ENCODE peak calls at places on chromosomes 3 and 15, in five cellular contexts. One of them, this sample, is unnamed.

GRCh38 chr3:107241217-107241616 is 136.0 kb upstream of the CCDC54 start:
- DNase-seq in GM10248: peak
- DNase-seq in CD8-positive, alpha-beta T cell: no peak
- DNase-seq in spleen: peak
- DNase-seq in psoas muscle: no peak
- DNase-seq in this sample: no peak

GRCh38 chr15:76327191-76328105 is 9.1 kb upstream of the ISL2 start:
- DNase-seq in GM10248: no peak
- DNase-seq in CD8-positive, alpha-beta T cell: no peak
- DNase-seq in spleen: no peak
- DNase-seq in psoas muscle: no peak
- DNase-seq in this sample: no peak

GRCh38 chr3:190514163-190515153 is 573 bp downstream of the IL1RAP start:
- DNase-seq in GM10248: peak
- DNase-seq in CD8-positive, alpha-beta T cell: no peak
- DNase-seq in spleen: peak
- DNase-seq in psoas muscle: peak
- DNase-seq in this sample: no peak

GRCh38 chr3:67489816-67490215 is 164.6 kb downstream of the SUCLG2 start:
- DNase-seq in GM10248: no peak
- DNase-seq in CD8-positive, alpha-beta T cell: no peak
- DNase-seq in spleen: no peak
- DNase-seq in psoas muscle: no peak
- DNase-seq in this sample: no peak

GRCh38 chr15:68199340-68199739 is 5.8 kb downstream of the CALML4 start:
- DNase-seq in GM10248: no peak
- DNase-seq in CD8-positive, alpha-beta T cell: no peak
- DNase-seq in spleen: no peak
- DNase-seq in psoas muscle: no peak
- DNase-seq in this sample: no peak

GRCh38 chr3:146166450-146167222 is 5.7 kb upstream of the PLOD2 start:
- DNase-seq in GM10248: no peak
- DNase-seq in CD8-positive, alpha-beta T cell: no peak
- DNase-seq in spleen: no peak
- DNase-seq in psoas muscle: no peak
- DNase-seq in this sample: no peak

GRCh38 chr3:104598848-104599501 is 767.7 kb upstream of the ALCAM start:
- DNase-seq in GM10248: no peak
- DNase-seq in CD8-positive, alpha-beta T cell: no peak
- DNase-seq in spleen: no peak
- DNase-seq in psoas muscle: no peak
- DNase-seq in this sample: no peak

GRCh38 chr3:69890094-69890493 is 109.4 kb upstream of the SAMMSON start:
- DNase-seq in GM10248: no peak
- DNase-seq in CD8-positive, alpha-beta T cell: no peak
- DNase-seq in spleen: no peak
- DNase-seq in psoas muscle: no peak
- DNase-seq in this sample: no peak

GRCh38 chr3:197125601-197126000 is 96.0 kb upstream of the MELTF start:
- DNase-seq in GM10248: no peak
- DNase-seq in CD8-positive, alpha-beta T cell: no peak
- DNase-seq in spleen: no peak
- DNase-seq in psoas muscle: no peak
- DNase-seq in this sample: no peak

GRCh38 chr15:63474810-63475316 is 29.5 kb upstream of the USP3 start:
- DNase-seq in GM10248: peak
- DNase-seq in CD8-positive, alpha-beta T cell: no peak
- DNase-seq in spleen: peak
- DNase-seq in psoas muscle: no peak
- DNase-seq in this sample: no peak

GRCh38 chr15:63475670-63476069 is 28.7 kb upstream of the USP3 start:
- DNase-seq in GM10248: no peak
- DNase-seq in CD8-positive, alpha-beta T cell: no peak
- DNase-seq in spleen: no peak
- DNase-seq in psoas muscle: no peak
- DNase-seq in this sample: no peak

GRCh38 chr15:63473749-63473998 is 30.7 kb upstream of the USP3 start:
- DNase-seq in GM10248: no peak
- DNase-seq in CD8-positive, alpha-beta T cell: no peak
- DNase-seq in spleen: no peak
- DNase-seq in psoas muscle: no peak
- DNase-seq in this sample: no peak

GRCh38 chr15:63473007-63473748 is 31.2 kb upstream of the USP3 start:
- DNase-seq in GM10248: peak
- DNase-seq in CD8-positive, alpha-beta T cell: no peak
- DNase-seq in spleen: no peak
- DNase-seq in psoas muscle: no peak
- DNase-seq in this sample: no peak

DNA sequence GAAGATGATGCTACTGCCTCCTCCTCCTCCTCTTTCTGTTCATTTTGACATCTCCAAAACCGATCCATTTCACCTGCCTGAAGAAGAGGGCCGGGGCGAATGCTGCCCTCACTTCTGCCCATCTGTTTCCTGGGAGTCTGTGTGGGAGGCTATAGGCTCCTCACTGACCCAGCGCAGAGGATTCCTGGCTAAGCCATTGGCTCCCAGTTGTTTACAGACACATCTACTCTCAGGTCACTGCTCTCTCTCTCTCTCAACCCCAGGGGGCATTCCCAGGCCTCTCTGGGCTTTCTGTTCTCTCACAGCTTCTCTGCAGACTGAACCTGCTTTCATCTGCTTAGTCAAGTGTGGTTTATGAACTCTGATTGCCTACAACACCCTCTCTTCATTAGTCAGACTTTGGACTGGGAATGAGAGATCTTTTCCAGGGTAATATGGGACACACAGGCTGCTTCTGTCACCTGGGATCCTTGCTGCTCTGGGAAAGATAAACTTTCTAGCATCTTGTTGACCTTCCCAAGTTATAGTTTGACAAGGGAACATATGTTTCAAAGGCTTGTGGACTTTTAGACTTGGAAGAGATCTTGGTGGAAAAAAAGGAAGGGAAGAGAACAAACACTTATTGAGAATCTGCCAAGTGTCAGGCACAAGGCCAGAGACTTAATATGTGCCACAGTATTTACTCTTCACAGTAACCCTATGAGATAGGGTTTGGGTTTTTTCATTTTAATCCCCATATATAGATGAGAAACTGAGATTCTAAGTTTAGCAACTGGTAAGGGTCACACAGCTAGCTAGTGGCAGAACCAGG is 30.2 kb upstream of the USP3 start:
- DNase-seq in GM10248: peak
- DNase-seq in CD8-positive, alpha-beta T cell: peak
- DNase-seq in spleen: peak
- DNase-seq in psoas muscle: no peak
- DNase-seq in this sample: no peak
- TF ChIP-seq CTCF in GM10248: no peak
- TF ChIP-seq CTCF in CD8-positive, alpha-beta T cell: no peak
- TF ChIP-seq CTCF in spleen: no peak
- TF ChIP-seq CTCF in psoas muscle: no peak
- TF ChIP-seq CTCF in this sample: no peak

GRCh38 chr3:133573054-133573628 is 345 bp upstream of the CDV3 start:
- DNase-seq in GM10248: peak
- DNase-seq in CD8-positive, alpha-beta T cell: peak
- DNase-seq in spleen: peak
- DNase-seq in psoas muscle: peak
- DNase-seq in this sample: peak
- TF ChIP-seq CTCF in GM10248: peak
- TF ChIP-seq CTCF in CD8-positive, alpha-beta T cell: no peak
- TF ChIP-seq CTCF in spleen: no peak
- TF ChIP-seq CTCF in psoas muscle: no peak
- TF ChIP-seq CTCF in this sample: no peak

GRCh38 chr15:71754660-71755059 is 55.7 kb upstream of the NR2E3 start:
- DNase-seq in GM10248: no peak
- DNase-seq in CD8-positive, alpha-beta T cell: no peak
- DNase-seq in spleen: no peak
- DNase-seq in psoas muscle: no peak
- DNase-seq in this sample: no peak

GRCh38 chr15:71755092-71755491 is 55.3 kb upstream of the NR2E3 start:
- DNase-seq in GM10248: no peak
- DNase-seq in CD8-positive, alpha-beta T cell: no peak
- DNase-seq in spleen: no peak
- DNase-seq in psoas muscle: no peak
- DNase-seq in this sample: no peak

GRCh38 chr15:71752085-71752484 is 58.3 kb upstream of the NR2E3 start:
- DNase-seq in GM10248: no peak
- DNase-seq in CD8-positive, alpha-beta T cell: no peak
- DNase-seq in spleen: no peak
- DNase-seq in psoas muscle: no peak
- DNase-seq in this sample: no peak

GRCh38 chr15:71753346-71753745 is 57.0 kb upstream of the NR2E3 start:
- DNase-seq in GM10248: no peak
- DNase-seq in CD8-positive, alpha-beta T cell: no peak
- DNase-seq in spleen: no peak
- DNase-seq in psoas muscle: no peak
- DNase-seq in this sample: no peak

DNA sequence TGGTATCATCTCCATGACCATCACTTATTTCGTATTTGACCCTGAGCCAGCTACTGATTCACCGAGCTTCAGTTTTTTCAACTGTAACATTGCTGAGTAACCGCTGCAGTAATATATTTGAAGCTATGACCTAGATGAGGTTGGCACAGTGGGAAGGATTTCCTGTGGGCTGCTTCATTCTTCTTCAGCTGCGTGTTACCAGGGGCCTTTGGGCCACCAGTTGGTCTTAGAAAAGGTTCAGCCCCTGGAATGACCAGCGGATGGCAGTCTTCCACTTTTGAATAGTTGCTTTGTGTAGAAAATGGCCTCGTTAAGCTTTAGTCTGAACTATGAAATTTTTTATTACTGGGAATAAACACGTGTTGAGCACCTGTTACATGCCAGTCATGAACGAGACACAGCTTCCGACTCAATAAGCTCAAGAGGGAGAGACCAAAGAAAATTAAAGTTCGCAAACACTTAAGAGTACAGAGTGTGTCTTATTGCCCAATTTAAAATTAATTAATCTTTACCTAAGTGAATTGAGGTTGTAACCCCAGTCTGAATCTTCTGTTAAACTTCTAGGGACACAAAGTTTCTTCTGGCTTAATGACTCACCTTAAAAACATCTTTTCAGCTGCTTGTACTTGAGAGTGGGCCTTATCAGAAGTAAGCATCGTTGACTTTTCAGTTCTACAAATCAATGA is 57.6 kb upstream of the NR2E3 start:
- DNase-seq in GM10248: peak
- DNase-seq in CD8-positive, alpha-beta T cell: no peak
- DNase-seq in spleen: no peak
- DNase-seq in psoas muscle: no peak
- DNase-seq in this sample: peak
- TF ChIP-seq CTCF in GM10248: peak
- TF ChIP-seq CTCF in CD8-positive, alpha-beta T cell: no peak
- TF ChIP-seq CTCF in spleen: no peak
- TF ChIP-seq CTCF in psoas muscle: peak
- TF ChIP-seq CTCF in this sample: peak

GRCh38 chr3:12471228-12471627 is 13.1 kb upstream of the TSEN2 start:
- DNase-seq in GM10248: no peak
- DNase-seq in CD8-positive, alpha-beta T cell: no peak
- DNase-seq in spleen: no peak
- DNase-seq in psoas muscle: no peak
- DNase-seq in this sample: peak
- TF ChIP-seq CTCF in GM10248: no peak
- TF ChIP-seq CTCF in CD8-positive, alpha-beta T cell: no peak
- TF ChIP-seq CTCF in spleen: no peak
- TF ChIP-seq CTCF in psoas muscle: no peak
- TF ChIP-seq CTCF in this sample: no peak

DNA sequence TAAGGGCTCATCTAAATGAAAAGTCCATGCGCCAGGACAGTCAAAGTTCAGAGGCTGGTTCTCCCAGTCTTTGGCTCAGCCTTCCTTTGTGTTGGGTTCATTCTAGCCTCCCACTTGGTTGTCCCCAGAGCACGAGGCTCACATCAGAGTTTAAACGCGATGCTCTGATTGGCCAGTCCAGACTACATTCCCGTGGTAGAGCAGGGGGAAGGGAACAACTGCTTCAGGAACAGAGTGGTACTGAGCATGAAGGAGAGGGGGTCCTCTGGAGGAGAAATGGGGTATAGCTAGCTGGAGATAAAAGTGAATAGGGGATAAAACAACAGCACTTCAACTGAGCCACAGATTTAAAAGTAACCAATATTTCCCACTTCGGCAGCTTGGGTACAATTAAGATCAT is 32.2 kb downstream of the ANAPC13 start:
- DNase-seq in GM10248: no peak
- DNase-seq in CD8-positive, alpha-beta T cell: no peak
- DNase-seq in spleen: no peak
- DNase-seq in psoas muscle: no peak
- DNase-seq in this sample: no peak
- TF ChIP-seq CTCF in GM10248: no peak
- TF ChIP-seq CTCF in CD8-positive, alpha-beta T cell: no peak
- TF ChIP-seq CTCF in spleen: no peak
- TF ChIP-seq CTCF in psoas muscle: no peak
- TF ChIP-seq CTCF in this sample: no peak

GRCh38 chr3:83946554-83946953 is 1012.2 kb upstream of the CADM2 start:
- DNase-seq in GM10248: no peak
- DNase-seq in CD8-positive, alpha-beta T cell: no peak
- DNase-seq in spleen: no peak
- DNase-seq in psoas muscle: no peak
- DNase-seq in this sample: no peak
- TF ChIP-seq CTCF in GM10248: no peak
- TF ChIP-seq CTCF in CD8-positive, alpha-beta T cell: no peak
- TF ChIP-seq CTCF in spleen: no peak
- TF ChIP-seq CTCF in psoas muscle: no peak
- TF ChIP-seq CTCF in this sample: peak

GRCh38 chr15:23663232-23663631 is 15.6 kb upstream of the MAGEL2 start:
- DNase-seq in GM10248: no peak
- DNase-seq in CD8-positive, alpha-beta T cell: no peak
- DNase-seq in spleen: no peak
- DNase-seq in psoas muscle: no peak
- DNase-seq in this sample: no peak
- TF ChIP-seq CTCF in GM10248: no peak
- TF ChIP-seq CTCF in CD8-positive, alpha-beta T cell: no peak
- TF ChIP-seq CTCF in spleen: no peak
- TF ChIP-seq CTCF in psoas muscle: no peak
- TF ChIP-seq CTCF in this sample: no peak